ENCODE peak calls at places on chromosomes 16 and 17, in eight cellular contexts. D is left lung, Y is body of pancreas, K is K562, F is HAP-1, E is tibial artery, X is fibroblast of lung, A is trophoblast cell. B is an unnamed sample. For H3K4me1, the result is how much of the 10 kb centered on the place peaks cover.

GRCh38 chr17:57512258-57512657 is 232.8 kb downstream of the CCDC182 start:
- DNase-seq in E (no peak), Y (no peak), F (no peak), A (no peak), X (no peak), K (no peak), D (no peak), B (no peak)

GRCh38 chr17:59783221-59784016 is 76.0 kb downstream of the VMP1 start:
- DNase-seq in D (no peak), A (no peak), F (peak), K (peak), E (no peak), X (peak), Y (no peak), B (no peak)

GRCh38 chr16:57304169-57305061 is 19.9 kb upstream of the PLLP start:
- DNase-seq in X (peak), E (peak), Y (peak), K (no peak), F (no peak), D (peak), A (peak), B (peak)

GRCh38 chr16:4962716-4963115 is 4.6 kb downstream of the SEC14L5 start:
- DNase-seq in X (no peak), Y (no peak), A (no peak), D (no peak), K (no peak), F (no peak), E (no peak), B (no peak)

GRCh38 chr17:66580601-66581385 is 254.1 kb upstream of the CACNG5 start:
- DNase-seq in X (peak), K (peak), E (no peak), D (peak), A (no peak), Y (peak), F (no peak), B (peak)

GRCh38 chr16:29025218-29025617 is 40.4 kb downstream of the LAT start:
- DNase-seq in E (no peak), X (no peak), Y (no peak), F (no peak), A (no peak), K (peak), D (no peak), B (no peak)

GRCh38 chr17:68693466-68693865 is 92.3 kb upstream of the FAM20A start:
- DNase-seq in F (no peak), E (no peak), Y (no peak), K (no peak), D (no peak), X (no peak), A (no peak), B (no peak)

GRCh38 chr16:74034862-74035261 is 261.8 kb upstream of the PSMD7 start:
- DNase-seq in A (no peak), D (no peak), E (no peak), X (peak), F (peak), Y (no peak), K (peak), B (peak)

GRCh38 chr17:18129041-18129502 is 20.5 kb downstream of the MYO15A start:
- DNase-seq in D (peak), E (no peak), F (no peak), X (peak), Y (peak), K (no peak), A (no peak), B (peak)

GRCh38 chr17:9987779-9988585 is 82.9 kb upstream of the RCVRN start:
- DNase-seq in E (no peak), K (peak), A (no peak), D (no peak), X (peak), Y (peak), F (peak), B (peak)

GRCh38 chr16:8730335-8730915 is 56.0 kb downstream of the ABAT start:
- DNase-seq in F (no peak), D (no peak), Y (peak), K (no peak), X (no peak), A (no peak), E (no peak), B (peak)

GRCh38 chr16:34078697-34079096 is 619.3 kb downstream of the TP53TG3F start:
- DNase-seq in F (no peak), D (no peak), K (no peak), Y (no peak), A (no peak), E (no peak), X (peak), B (no peak)

GRCh38 chr17:35716897-35717839 is 14.3 kb upstream of the RASL10B start:
- DNase-seq in E (peak), F (no peak), K (no peak), A (no peak), X (peak), D (no peak), Y (peak), B (no peak)

GRCh38 chr17:79834575-79835469 is 4.4 kb downstream of the CBX4 start:
- DNase-seq in F (no peak), X (no peak), K (no peak), E (no peak), D (no peak), A (no peak), Y (no peak), B (no peak)

GRCh38 chr16:12826559-12826958 is 22.9 kb upstream of the CPPED1 start:
- DNase-seq in K (no peak), A (no peak), Y (no peak), X (no peak), F (no peak), E (no peak), D (no peak), B (no peak)
- H3K4me3 ChIP-seq in K (no peak), A (no peak), Y (no peak), X (no peak), F (no peak), E (no peak), D (no peak), B (no peak)

GRCh38 chr17:7561589-7562207 is at the start of gene SENP3:
- DNase-seq in K (peak), D (peak), A (peak), F (peak), Y (peak), E (peak), X (peak), B (peak)

GRCh38 chr17:7560172-7561027 is 1.3 kb upstream of the SENP3 start:
- DNase-seq in F (peak), E (peak), Y (peak), X (peak), D (peak), K (peak), A (peak), B (peak)

GRCh38 chr17:7562208-7562605 is 488 bp downstream of the SENP3 start:
- DNase-seq in D (no peak), F (no peak), K (peak), E (no peak), Y (no peak), A (no peak), X (no peak), B (no peak)

GRCh38 chr17:7559307-7560171 is 989 bp downstream of the TNFSF13 start:
- DNase-seq in K (no peak), X (no peak), F (no peak), A (no peak), E (no peak), Y (peak), D (peak), B (peak)

GRCh38 chr17:7561028-7561575 is 617 bp upstream of the SENP3 start:
- DNase-seq in Y (peak), K (peak), E (peak), F (peak), A (peak), D (peak), X (peak), B (peak)
- H3K4me1 ChIP-seq in Y (half or more), K (half or more), E (half or more), F (under half), A (under half), D (half or more), X (under half), B (under half)

GRCh38 chr16:23670137-23670776 is 8.4 kb upstream of the PLK1 start:
- DNase-seq in E (no peak), K (no peak), F (no peak), X (peak), A (no peak), D (no peak), Y (no peak), B (no peak)
- H3K4me3 ChIP-seq in E (no peak), K (no peak), F (no peak), X (no peak), A (no peak), D (no peak), Y (no peak), B (no peak)

GRCh38 chr16:85579883-85580607 is 33.1 kb upstream of the GSE1 start:
- DNase-seq in F (peak), A (no peak), K (no peak), E (no peak), D (no peak), X (peak), Y (no peak), B (no peak)
- H3K4me1 ChIP-seq in F (half or more), A (under half), K (half or more), E (under half), D (half or more), X (under half), Y (half or more), B (under half)

GRCh38 chr16:14300631-14301149 is 229.6 kb downstream of the MRTFB start:
- DNase-seq in D (peak), F (peak), Y (peak), A (peak), K (peak), X (peak), E (peak), B (peak)
- H3K4me3 ChIP-seq in D (no peak), F (no peak), Y (no peak), A (no peak), K (peak), X (no peak), E (peak), B (no peak)

DNA sequence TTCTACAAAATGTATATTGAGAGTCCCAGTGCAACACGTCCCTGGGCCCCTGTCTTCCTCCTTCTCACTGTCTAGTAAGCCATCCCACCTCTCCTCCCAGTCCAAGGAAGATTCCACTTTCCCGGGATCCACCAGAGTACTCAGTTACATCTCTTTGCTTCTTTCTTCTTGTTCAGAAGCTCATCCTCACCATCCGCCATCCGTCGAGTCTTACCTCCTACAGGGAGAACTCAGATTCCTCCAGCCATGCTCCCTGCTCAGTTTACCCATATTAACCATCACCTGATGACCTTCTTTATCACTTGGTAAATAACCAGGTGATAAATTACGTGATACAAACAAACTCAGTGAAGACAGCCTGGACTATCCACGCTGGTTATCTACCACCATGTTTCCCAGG is 57.1 kb downstream of the CYTH1 start:
- DNase-seq in X (no peak), D (no peak), F (no peak), K (no peak), E (no peak), Y (no peak), A (no peak), B (no peak)
- H3K4me1 ChIP-seq in X (under half), D (half or more), F (under half), K (under half), E (under half), Y (under half), A (under half), B (under half)

GRCh38 chr17:15397605-15398004 is 56.2 kb upstream of the TEKT3 start:
- DNase-seq in X (peak), D (no peak), K (no peak), E (no peak), Y (no peak), F (no peak), A (no peak), B (no peak)

GRCh38 chr17:15399443-15399842 is 58.0 kb upstream of the TEKT3 start:
- DNase-seq in F (no peak), K (no peak), E (no peak), D (no peak), A (no peak), Y (no peak), X (no peak), B (no peak)

GRCh38 chr17:15398736-15399331 is 57.4 kb upstream of the TEKT3 start:
- DNase-seq in K (no peak), A (no peak), X (peak), F (no peak), E (no peak), D (no peak), Y (peak), B (no peak)

GRCh38 chr17:15395091-15395490 is 53.7 kb upstream of the TEKT3 start:
- DNase-seq in K (no peak), D (no peak), F (no peak), A (no peak), Y (no peak), X (no peak), E (no peak), B (no peak)

DNA sequence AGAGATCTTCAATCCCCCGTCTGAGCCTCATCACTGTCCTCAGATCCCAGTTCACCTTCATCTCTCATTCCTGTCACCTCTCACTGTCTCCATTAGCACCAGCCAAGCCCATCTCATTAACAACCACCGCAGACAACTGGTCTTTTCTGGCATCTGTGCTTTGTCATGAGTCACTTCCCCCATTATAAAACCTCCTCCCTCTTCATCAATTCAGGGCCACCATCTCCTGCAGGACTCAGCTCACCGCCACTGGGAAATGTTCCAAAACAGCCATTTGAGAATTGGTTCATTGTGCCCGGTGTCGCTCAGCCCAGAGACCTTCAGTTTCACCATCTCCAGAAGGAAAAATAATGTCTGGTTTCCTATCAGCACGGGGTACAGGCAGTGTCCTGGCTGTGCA is 56.9 kb upstream of the TEKT3 start:
- DNase-seq in K (no peak), F (no peak), D (no peak), X (peak), A (no peak), E (no peak), Y (peak), B (no peak)
- H3K4me3 ChIP-seq in K (no peak), F (no peak), D (no peak), X (no peak), A (no peak), E (no peak), Y (no peak), B (no peak)

GRCh38 chr16:23519282-23519681 is 9.0 kb upstream of the GGA2 start:
- DNase-seq in D (no peak), E (no peak), X (no peak), F (no peak), K (peak), A (no peak), Y (no peak), B (no peak)

GRCh38 chr16:23520500-23520899 is 10.2 kb upstream of the GGA2 start:
- DNase-seq in E (no peak), F (no peak), Y (no peak), K (no peak), X (no peak), A (no peak), D (no peak), B (no peak)

GRCh38 chr16:23523321-23523720 is 13.0 kb upstream of the GGA2 start:
- DNase-seq in A (no peak), Y (no peak), K (no peak), X (no peak), D (no peak), E (no peak), F (no peak), B (no peak)

GRCh38 chr16:23521965-23522364 is 11.7 kb upstream of the GGA2 start:
- DNase-seq in Y (no peak), E (no peak), F (no peak), K (no peak), A (no peak), D (no peak), X (no peak), B (no peak)

DNA sequence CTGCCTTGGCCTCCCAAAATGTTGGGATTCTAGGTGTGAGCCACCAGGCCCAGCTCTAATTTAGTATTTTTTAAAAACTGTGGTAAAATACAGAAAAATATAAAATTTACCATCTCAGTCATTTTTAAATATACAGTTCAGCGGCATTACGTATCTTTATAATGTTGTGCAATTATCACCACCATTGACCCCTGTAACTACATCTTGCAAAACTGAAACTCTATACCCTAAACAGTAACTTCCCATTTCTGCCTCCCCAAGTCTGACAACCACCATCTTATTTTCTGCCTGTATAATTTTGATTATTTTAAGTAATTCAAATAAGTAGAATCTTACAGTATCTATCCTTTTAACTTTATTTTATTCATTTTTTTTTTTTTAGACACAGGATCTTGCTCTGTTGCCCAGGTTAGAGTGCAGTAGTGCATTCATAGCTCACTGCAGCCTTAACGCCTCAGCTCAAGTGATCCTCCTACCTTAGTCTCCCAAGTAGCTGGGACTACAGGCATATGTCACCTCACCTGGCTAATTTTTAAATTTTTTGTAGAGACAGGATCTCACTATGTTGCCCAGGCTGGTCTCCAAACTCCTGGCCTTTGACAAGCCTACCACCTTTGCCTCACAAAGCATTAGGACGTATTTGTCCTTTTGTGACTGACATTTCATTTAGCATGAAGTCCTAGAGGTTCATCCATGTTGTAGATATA is 10.9 kb upstream of the GGA2 start:
- DNase-seq in D (no peak), K (no peak), E (no peak), Y (no peak), X (no peak), A (no peak), F (no peak), B (no peak)
- H3K4me1 ChIP-seq in D (under half), K (under half), E (under half), Y (under half), X (under half), A (under half), F (under half), B (under half)